ENCODE peak calls at places on chromosomes 7 and 10, in eight cellular contexts. S is GM23338; J is mesendoderm; N is CD8-positive, alpha-beta T cell; E is fibroblast of lung; Y is BE2C; G is heart left ventricle; V is MM.1S. P is an unnamed sample.

GRCh38 chr7:21191317-21192073 is 236.4 kb upstream of the SP4 start:
- DNase-seq in G (no peak), J (no peak), E (no peak), N (no peak), V (no peak), S (no peak), Y (no peak), P (no peak)

GRCh38 chr10:49187950-49188761 is at the start of gene TMEM273:
- DNase-seq in Y (peak; percentile 76), N (peak; percentile 47), J (no peak), E (peak; percentile 37), S (no peak), V (peak; percentile 59), G (peak; percentile 90), P (peak; percentile 30)

GRCh38 chr7:137592232-137592896 is 248.8 kb upstream of the PTN start:
- DNase-seq in J (peak; percentile 82), N (no peak), S (peak; percentile 80), E (peak; percentile 71), Y (peak; percentile 75), G (peak; percentile 58), V (peak; percentile 64), P (peak; percentile 47)

GRCh38 chr10:71241114-71241898 is 28.9 kb downstream of the UNC5B start:
- DNase-seq in G (peak; percentile 63), Y (peak; percentile 89), E (peak; percentile 83), J (no peak), S (no peak), V (no peak), N (no peak), P (no peak)

GRCh38 chr10:50421026-50421719 is 169.9 kb upstream of the ASAH2 start:
- DNase-seq in E (peak; percentile 20), Y (peak; percentile 15), J (peak; percentile 74), V (peak; percentile 48), S (peak; percentile 83), N (no peak), G (no peak), P (peak; percentile 51)

GRCh38 chr10:50605280-50606270 is 18.2 kb downstream of the SGMS1 start:
- DNase-seq in G (no peak), N (no peak), V (peak; percentile 87), E (peak; percentile 100), J (no peak), Y (no peak), S (no peak), P (peak; percentile 43)

GRCh38 chr10:119701861-119702260 is 24.0 kb upstream of the INPP5F start:
- DNase-seq in Y (no peak), S (peak; percentile 20), J (no peak), G (no peak), E (peak; percentile 55), V (no peak), N (no peak), P (no peak)

GRCh38 chr7:8378349-8379019 is 54.9 kb upstream of the NXPH1 start:
- DNase-seq in Y (no peak), G (no peak), E (no peak), N (no peak), J (no peak), S (no peak), V (no peak), P (no peak)

GRCh38 chr10:11707936-11708335 is 34.2 kb upstream of the ECHDC3 start:
- DNase-seq in Y (no peak), J (no peak), S (no peak), E (no peak), N (no peak), V (no peak), G (peak; percentile 40), P (no peak)

GRCh38 chr10:61476529-61476928 is 23.3 kb upstream of the TMEM26 start:
- DNase-seq in G (no peak), E (no peak), J (no peak), Y (no peak), V (no peak), N (no peak), S (no peak), P (no peak)

GRCh38 chr10:107139237-107139636 is 25.3 kb downstream of the SORCS1 start:
- DNase-seq in V (no peak), Y (no peak), S (no peak), E (no peak), J (no peak), N (no peak), G (no peak), P (no peak)

DNA sequence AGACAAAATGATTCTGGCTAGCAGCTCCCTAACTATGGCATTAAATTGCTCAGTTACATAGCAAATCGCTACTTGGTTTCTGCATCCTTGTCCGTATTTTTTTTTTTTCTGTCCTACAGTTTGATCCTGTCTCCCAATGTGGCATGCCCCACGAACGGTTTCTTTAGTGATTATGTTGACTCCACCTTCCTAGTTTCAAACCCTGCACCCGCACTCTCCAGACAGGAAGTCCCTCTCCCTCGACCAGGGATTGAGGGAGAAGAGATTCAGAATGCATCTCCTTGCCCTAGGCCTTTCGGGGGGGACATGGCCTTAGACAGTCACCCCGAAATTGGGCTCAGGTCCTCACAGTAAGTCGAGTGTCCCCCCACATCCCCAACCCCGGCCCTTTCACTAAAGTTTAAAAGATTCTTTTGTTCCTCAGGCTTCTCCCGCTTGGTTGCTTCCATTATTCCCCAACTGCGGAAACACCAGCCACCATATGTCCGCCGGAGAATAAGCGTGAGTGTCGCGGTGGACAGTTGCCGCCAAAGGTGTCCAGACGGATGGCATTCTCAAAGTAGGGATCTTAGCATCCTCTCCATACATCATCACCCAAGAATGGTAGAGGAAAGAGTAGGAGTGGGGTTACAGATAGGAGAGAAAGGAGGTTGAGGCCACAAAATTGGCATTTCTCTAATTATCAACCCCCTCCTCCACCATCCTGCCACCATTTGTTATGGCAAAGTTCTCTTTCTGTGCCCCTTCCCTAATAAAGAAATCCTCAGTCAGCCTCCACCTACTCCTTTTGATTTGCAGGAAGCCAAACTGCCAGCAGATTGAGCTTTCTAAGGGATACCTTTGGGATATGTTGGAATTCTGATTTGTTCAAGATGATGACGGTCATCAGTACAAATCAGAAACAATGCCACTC is 7.4 kb downstream of the EVX1 start:
- DNase-seq in G (no peak), S (no peak), E (no peak), Y (no peak), V (no peak), N (no peak), J (peak; percentile 45), P (no peak)
- H3K27me3 ChIP-seq in G (peaks cover 98% of the 10 kb centered on the region), S (peaks cover 100% of the 10 kb centered on the region), E (peaks cover 90% of the 10 kb centered on the region), Y (peaks cover 100% of the 10 kb centered on the region), V (peaks cover 17% of the 10 kb centered on the region), N (peaks cover 33% of the 10 kb centered on the region), J (peaks cover 23% of the 10 kb centered on the region), P (peaks cover 6% of the 10 kb centered on the region)

DNA sequence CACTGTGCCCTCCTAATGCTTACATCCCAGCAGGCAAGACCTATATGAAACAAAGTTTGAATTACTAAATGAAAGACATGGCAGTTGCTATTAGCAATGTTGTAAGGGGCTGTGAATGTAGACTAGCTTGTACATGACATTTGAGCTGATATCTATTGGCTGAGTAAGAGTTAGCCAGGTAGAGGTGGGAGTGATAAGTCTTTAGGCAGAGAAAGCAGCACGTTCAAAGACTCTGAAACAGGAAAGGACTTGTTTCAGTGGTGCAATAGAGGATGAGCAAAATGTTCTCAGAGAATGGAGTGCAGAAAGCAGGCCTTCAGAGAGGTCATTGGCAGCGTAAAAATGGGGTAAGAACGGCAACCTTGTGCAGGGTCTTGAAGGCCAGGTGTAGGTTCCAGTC is 687.6 kb downstream of the AUTS2 start:
- DNase-seq in E (no peak), S (no peak), G (no peak), V (no peak), Y (no peak), J (no peak), N (no peak), P (no peak)
- H3K27me3 ChIP-seq in E (no peaks in the 10 kb centered on the region), S (no peaks in the 10 kb centered on the region), G (no peaks in the 10 kb centered on the region), V (no peaks in the 10 kb centered on the region), Y (no peaks in the 10 kb centered on the region), J (no peaks in the 10 kb centered on the region), N (no peaks in the 10 kb centered on the region), P (no peaks in the 10 kb centered on the region)

GRCh38 chr7:97019710-97020109 is 4.9 kb downstream of the DLX5 start:
- DNase-seq in N (no peak), J (no peak), G (no peak), V (no peak), E (no peak), S (no peak), Y (no peak), P (no peak)

GRCh38 chr7:97018775-97019535 is 5.7 kb downstream of the DLX5 start:
- DNase-seq in G (no peak), V (no peak), N (no peak), J (peak; percentile 30), Y (no peak), E (no peak), S (peak; percentile 48), P (no peak)

GRCh38 chr7:97016392-97017196 is 8.0 kb downstream of the DLX5 start:
- DNase-seq in J (peak; percentile 95), Y (peak; percentile 67), V (no peak), N (no peak), S (peak; percentile 92), G (no peak), E (no peak), P (no peak)

GRCh38 chr7:97017197-97018125 is 7.2 kb downstream of the DLX5 start:
- DNase-seq in G (no peak), E (no peak), V (no peak), N (no peak), J (peak; percentile 27), Y (no peak), S (peak; percentile 12), P (no peak)

DNA sequence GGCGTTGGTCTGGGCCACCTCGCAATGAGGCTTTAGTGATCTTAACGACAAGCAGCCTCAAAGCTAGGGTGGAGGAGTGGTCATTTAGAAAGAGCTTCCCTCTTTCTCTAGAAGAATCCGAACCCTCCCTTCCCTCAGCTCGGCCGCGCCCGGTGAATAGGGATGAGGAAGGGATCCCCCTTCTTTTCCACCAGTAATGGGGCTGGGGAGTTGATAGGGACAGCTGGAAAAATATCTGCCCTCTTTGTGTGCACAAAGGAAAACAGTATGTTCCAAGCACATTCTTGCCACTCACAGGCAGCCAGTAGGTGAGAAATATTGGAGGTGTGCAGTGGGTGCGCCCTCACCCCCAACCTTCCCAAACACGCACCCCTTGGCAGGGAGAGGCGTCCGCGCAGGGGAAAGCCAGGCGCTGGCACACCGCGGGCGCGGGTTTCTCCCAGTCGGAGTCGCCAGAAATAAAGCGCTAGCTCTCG is 6.5 kb downstream of the DLX5 start:
- DNase-seq in Y (no peak), S (peak; percentile 55), E (no peak), N (no peak), J (peak; percentile 48), V (no peak), G (no peak), P (no peak)
- H3K27me3 ChIP-seq in Y (peaks cover 1% of the 10 kb centered on the region), S (peaks cover 100% of the 10 kb centered on the region), E (peaks cover 60% of the 10 kb centered on the region), N (peaks cover 48% of the 10 kb centered on the region), J (peaks cover 58% of the 10 kb centered on the region), V (peaks cover 36% of the 10 kb centered on the region), G (peaks cover 99% of the 10 kb centered on the region), P (no peaks in the 10 kb centered on the region)

GRCh38 chr7:155358948-155359712 is 61.5 kb downstream of the INSIG1 start:
- DNase-seq in E (no peak), S (no peak), Y (no peak), V (no peak), J (no peak), G (no peak), N (no peak), P (no peak)

GRCh38 chr7:155360495-155361362 is 63.1 kb downstream of the INSIG1 start:
- DNase-seq in S (no peak), J (no peak), N (no peak), V (peak; percentile 3), E (no peak), Y (no peak), G (no peak), P (no peak)

GRCh38 chr7:155356323-155357105 is 58.8 kb downstream of the INSIG1 start:
- DNase-seq in V (no peak), N (no peak), G (no peak), E (no peak), J (peak; percentile 65), S (peak; percentile 76), Y (no peak), P (peak; percentile 26)

GRCh38 chr7:155357573-155358041 is 59.9 kb downstream of the INSIG1 start:
- DNase-seq in N (no peak), S (no peak), E (no peak), G (no peak), V (no peak), Y (no peak), J (no peak), P (no peak)

GRCh38 chr7:155358066-155358947 is 60.6 kb downstream of the INSIG1 start:
- DNase-seq in N (no peak), V (no peak), J (peak; percentile 52), S (no peak), G (no peak), E (no peak), Y (peak; percentile 38), P (no peak)
- H3K27me3 ChIP-seq in N (no peaks in the 10 kb centered on the region), V (peaks cover 69% of the 10 kb centered on the region), J (no peaks in the 10 kb centered on the region), S (no peaks in the 10 kb centered on the region), G (peaks cover 78% of the 10 kb centered on the region), E (no peaks in the 10 kb centered on the region), Y (peaks cover 8% of the 10 kb centered on the region), P (peaks cover 32% of the 10 kb centered on the region)